ENCODE peak calls at places on chromosomes 12 and 14, in five cellular contexts. S is endodermal cell, X is fibroblast of lung, E is BE2C, P is Peyer's patch. W is an unnamed sample.
A peak's percentile ranks its signal among the peaks of the same experiment; 100 is the strongest.

GRCh38 chr12:108360487-108360886 is 21.4 kb upstream of the CMKLR1 start:
- DNase-seq in S (peak; percentile 44), X (no peak), E (no peak), P (no peak), W (peak; percentile 10)

GRCh38 chr14:92651793-92652382 is 96.5 kb downstream of the LGMN start:
- DNase-seq in S (no peak), X (no peak), E (no peak), P (peak; percentile 73), W (no peak)

GRCh38 chr14:22572562-22573058 is 16.4 kb downstream of the DAD1 start:
- DNase-seq in S (no peak), X (peak; percentile 66), E (no peak), P (no peak), W (peak; percentile 85)

GRCh38 chr12:52179396-52179973 is 12.3 kb downstream of the KRT80 start:
- DNase-seq in S (no peak), X (no peak), E (no peak), P (no peak), W (no peak)

GRCh38 chr12:52175411-52176350 is 16.1 kb downstream of the KRT80 start:
- DNase-seq in S (peak; percentile 78), X (peak; percentile 54), E (no peak), P (no peak), W (peak; percentile 27)

GRCh38 chr12:25151476-25151875 is 43.5 kb downstream of the DNAI7 start:
- DNase-seq in S (peak; percentile 62), X (peak; percentile 99), E (peak; percentile 14), P (no peak), W (peak; percentile 93)

GRCh38 chr14:34104750-34105397 is 154.0 kb upstream of the EGLN3 start:
- DNase-seq in S (no peak), X (no peak), E (no peak), P (no peak), W (no peak)

GRCh38 chr12:80470403-80470802 is 26.4 kb downstream of the PTPRQ start:
- DNase-seq in S (peak; percentile 43), X (no peak), E (no peak), P (no peak), W (no peak)

GRCh38 chr12:95337176-95337575 is 119.6 kb downstream of the VEZT start:
- DNase-seq in S (no peak), X (peak; percentile 35), E (no peak), P (no peak), W (peak; percentile 40)

GRCh38 chr14:81669308-81669707 is 135.7 kb upstream of the SEL1L start:
- DNase-seq in S (no peak), X (no peak), E (peak; percentile 21), P (no peak), W (no peak)

GRCh38 chr14:102853703-102854396 is 68.6 kb upstream of the AMN start:
- DNase-seq in S (no peak), X (no peak), E (no peak), P (no peak), W (no peak)

GRCh38 chr14:58717211-58717610 is 79.4 kb downstream of the DACT1 start:
- DNase-seq in S (no peak), X (peak; percentile 30), E (no peak), P (no peak), W (peak; percentile 30)

GRCh38 chr12:6070472-6071257 is 53.8 kb downstream of the VWF start:
- DNase-seq in S (peak; percentile 85), X (no peak), E (no peak), P (no peak), W (no peak)

GRCh38 chr14:74223016-74223415 is 16.2 kb upstream of the VSX2 start:
- DNase-seq in S (no peak), X (no peak), E (no peak), P (no peak), W (no peak)

GRCh38 chr12:59595557-59596231 is at the start of gene SLC16A7:
- DNase-seq in S (peak; percentile 94), X (peak; percentile 93), E (peak; percentile 95), P (peak; percentile 78), W (peak; percentile 80)

GRCh38 chr12:100716658-100716948 is 78.0 kb upstream of the ANO4 start:
- DNase-seq in S (peak; percentile 85), X (peak; percentile 4), E (no peak), P (no peak), W (no peak)

GRCh38 chr12:24901975-24902461 is 46.9 kb downstream of the BCAT1 start:
- DNase-seq in S (peak; percentile 88), X (no peak), E (peak; percentile 51), P (no peak), W (no peak)

GRCh38 chr12:129064201-129064881 is 211.1 kb downstream of the GLT1D1 start:
- DNase-seq in S (no peak), X (no peak), E (no peak), P (no peak), W (no peak)

DNA sequence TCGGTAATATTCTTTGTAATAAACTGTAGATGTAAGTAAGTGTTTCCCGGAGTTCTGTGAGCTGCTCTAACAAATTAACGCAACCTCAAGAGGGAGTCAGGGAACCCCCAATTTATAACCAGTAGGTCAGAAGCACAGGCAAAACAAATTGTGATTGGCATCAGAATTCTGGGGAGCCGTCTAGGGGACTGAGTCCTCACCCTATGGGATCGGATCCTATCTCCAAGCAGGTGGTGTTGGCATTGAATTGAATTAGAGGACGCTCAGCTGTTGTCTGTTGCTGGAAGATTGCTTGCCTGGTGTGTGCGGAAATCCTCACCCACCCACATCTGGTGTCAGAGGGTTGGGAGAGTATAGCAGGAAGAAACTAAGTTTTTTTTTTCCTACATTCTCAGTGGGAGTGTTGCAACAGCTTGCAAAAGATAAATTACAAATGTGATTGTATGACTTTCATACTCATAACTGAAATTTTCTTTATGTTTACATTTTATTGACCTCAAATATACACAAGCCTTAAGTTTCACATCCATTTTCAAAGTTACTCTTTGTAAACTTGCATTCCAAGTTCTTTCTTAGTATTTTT is 5.5 kb downstream of the TMEM52B start:
- DNase-seq in S (no peak), X (peak; percentile 98), E (no peak), P (no peak), W (peak; percentile 97)
- H3K4me3 ChIP-seq in S (no peak overlapping the region), X (no peak overlapping the region), E (no peak overlapping the region), P (no peak overlapping the region), W (peak overlapping the region; percentile 34)

DNA sequence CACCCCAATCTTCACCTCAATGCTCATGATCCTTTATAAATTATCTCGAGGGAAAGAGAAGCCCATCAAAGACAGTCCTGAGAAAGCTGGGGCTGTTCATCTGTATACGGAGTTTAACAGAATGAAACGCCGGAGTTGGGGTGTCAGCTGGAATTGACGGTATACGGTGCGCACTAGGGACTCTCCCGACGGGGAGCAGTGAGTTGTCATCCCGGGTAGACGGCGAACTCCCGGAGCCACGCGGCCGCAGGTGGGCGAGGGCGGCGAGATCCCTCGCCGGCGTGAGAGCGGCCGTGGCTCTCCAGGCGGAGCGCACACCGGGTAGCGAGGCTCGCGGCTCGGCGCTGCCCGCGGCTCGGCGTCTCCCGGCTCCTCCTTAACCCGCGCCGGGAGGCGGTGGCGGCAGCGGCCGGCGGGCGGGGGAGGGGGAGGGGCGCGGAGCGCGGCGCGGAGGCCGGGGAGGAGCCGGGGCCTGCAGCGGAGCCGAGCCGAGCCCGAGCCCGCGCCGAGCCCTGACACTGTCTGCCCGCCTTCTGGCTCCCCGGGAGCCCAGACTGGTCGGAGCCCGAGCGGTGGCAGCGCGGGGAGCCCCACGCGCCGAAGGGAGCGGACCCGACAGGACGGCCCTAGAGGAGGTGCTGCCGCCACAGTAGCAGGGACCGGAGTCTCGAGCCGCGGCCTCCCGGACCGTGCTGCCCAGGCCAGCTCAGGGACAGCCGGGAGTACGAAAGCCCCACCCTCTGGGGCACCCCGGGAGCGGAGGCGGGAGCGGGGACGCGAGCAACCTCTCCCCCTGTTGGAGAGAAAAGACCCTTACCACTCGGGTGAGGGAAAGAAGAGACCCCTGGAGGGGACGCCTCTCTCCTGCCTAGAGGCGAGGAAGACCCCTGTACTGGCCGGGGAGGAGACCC is at the start of gene FOXJ2:
- DNase-seq in S (peak; percentile 93), X (peak; percentile 67), E (peak; percentile 79), P (peak; percentile 70), W (peak; percentile 75)
- TF ChIP-seq CTCF in S (peak; percentile 69), X (no peak), E (no peak), P (no peak), W (no peak)

GRCh38 chr12:21026302-21026701 is 104.7 kb upstream of the SLCO1B1 start:
- DNase-seq in S (no peak), X (no peak), E (no peak), P (no peak), W (no peak)

GRCh38 chr12:21025656-21026055 is 105.3 kb upstream of the SLCO1B1 start:
- DNase-seq in S (no peak), X (no peak), E (no peak), P (no peak), W (no peak)
- H3K4me3 ChIP-seq in S (no peak overlapping the region), X (no peak overlapping the region), E (no peak overlapping the region), P (no peak overlapping the region), W (no peak overlapping the region)

GRCh38 chr12:51139292-51139844 is 33.6 kb downstream of the TFCP2 start:
- DNase-seq in S (no peak), X (no peak), E (no peak), P (no peak), W (no peak)
- TF ChIP-seq CTCF in S (peak; percentile 15), X (no peak), E (no peak), P (no peak), W (no peak)

GRCh38 chr14:99716091-99716849 is 32.2 kb downstream of the CYP46A1 start:
- DNase-seq in S (no peak), X (no peak), E (no peak), P (no peak), W (no peak)

GRCh38 chr14:99717682-99718013 is 33.5 kb downstream of the CYP46A1 start:
- DNase-seq in S (no peak), X (no peak), E (no peak), P (no peak), W (no peak)

GRCh38 chr14:99713972-99714371 is 29.9 kb downstream of the CYP46A1 start:
- DNase-seq in S (no peak), X (no peak), E (no peak), P (no peak), W (no peak)

GRCh38 chr14:99716850-99717681 is 33.0 kb downstream of the CYP46A1 start:
- DNase-seq in S (peak; percentile 36), X (no peak), E (no peak), P (peak; percentile 3), W (no peak)

DNA sequence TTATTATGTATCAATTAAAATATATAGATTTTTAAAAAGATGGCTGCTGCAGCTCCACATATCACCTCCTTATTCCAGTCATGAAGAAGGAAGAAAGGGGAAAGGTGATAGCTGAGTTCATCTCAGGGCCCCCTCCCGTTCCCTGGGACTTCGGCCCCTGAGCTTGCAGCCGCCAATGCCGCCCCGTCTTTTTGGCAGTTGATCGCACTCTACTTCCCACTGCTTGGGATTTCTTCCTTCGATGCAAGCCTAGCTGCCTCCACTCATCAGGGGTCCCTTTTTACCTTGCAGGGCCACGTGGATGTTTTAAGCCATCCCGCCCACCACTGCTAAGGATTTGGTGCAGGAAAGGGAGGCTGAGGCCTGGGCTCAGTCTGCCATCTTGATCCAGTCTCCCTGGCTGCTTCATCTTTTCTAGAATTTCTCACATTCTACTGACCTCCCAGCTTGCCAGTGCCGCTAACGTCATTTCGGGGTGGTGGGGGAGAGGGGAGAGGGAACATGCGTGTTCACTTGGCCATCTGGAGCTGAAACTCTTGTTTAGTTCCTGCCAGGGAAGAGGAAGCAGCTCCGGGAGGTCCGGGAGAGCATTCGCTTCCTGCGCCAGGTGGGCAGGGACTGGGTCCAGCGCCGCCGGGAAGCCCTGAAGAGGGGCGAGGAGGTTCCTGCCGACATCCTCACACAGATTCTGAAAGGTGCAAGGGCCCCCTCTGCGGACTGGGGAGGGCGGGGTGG is 31.3 kb downstream of the CYP46A1 start:
- DNase-seq in S (no peak), X (no peak), E (no peak), P (no peak), W (no peak)
- H3K4me3 ChIP-seq in S (no peak overlapping the region), X (no peak overlapping the region), E (no peak overlapping the region), P (no peak overlapping the region), W (no peak overlapping the region)

W was measured in fibroblast of villous mesenchyme.